ENCODE peak calls at places on chromosomes 3 and 15, in four cellular contexts. O is hippocampal formation; V is GM19239; C is activated CD8-positive, alpha-beta memory T cell treated with anti-CD3 and anti-CD28 coated beads, Interleukin-2, amount 50 U/mL, for 4 hours. I is an unnamed sample.

GRCh38 chr3:45592830-45593707 is 1.5 kb upstream of the LIMD1 start:
- DNase-seq in V (no peak), C (peak), O (peak), I (peak)

GRCh38 chr3:149120051-149120972 is 9.1 kb upstream of the HPS3 start:
- DNase-seq in V (peak), C (no peak), O (peak), I (no peak)

GRCh38 chr3:194224536-194224935 is 88.6 kb downstream of the HES1 start:
- DNase-seq in O (no peak), C (no peak), V (no peak), I (no peak)

GRCh38 chr15:47794266-47794914 is 77.1 kb downstream of the SEMA6D start:
- DNase-seq in C (no peak), V (no peak), O (no peak), I (no peak)

GRCh38 chr3:50450135-50450911 is 53.1 kb downstream of the CACNA2D2 start:
- DNase-seq in C (peak), O (no peak), V (no peak), I (peak)

GRCh38 chr3:42071720-42072582 is 19.2 kb upstream of the TRAK1 start:
- DNase-seq in V (no peak), C (no peak), O (peak), I (peak)

GRCh38 chr15:42272768-42273098 is 268 bp upstream of the GANC start:
- DNase-seq in C (no peak), O (no peak), V (no peak), I (no peak)

GRCh38 chr3:196554205-196554604 is 14.1 kb downstream of the WDR53 start:
- DNase-seq in C (no peak), O (no peak), V (no peak), I (no peak)

GRCh38 chr3:152019516-152019915 is 146.1 kb downstream of the SUCNR1 start:
- DNase-seq in O (no peak), C (no peak), V (no peak), I (no peak)

GRCh38 chr3:135905058-135905724 is 60.3 kb upstream of the PPP2R3A start:
- DNase-seq in V (no peak), O (peak), C (no peak), I (no peak)

I was measured in Peyer's patch.